ENCODE peak calls at places on chromosomes 2 and 18, in ten cellular contexts. J is Right ventricle myocardium inferior; A is HFFc6; E is cardiac fibroblast; K is COR-L47; M is GM20000; P is B cell; W is kidney epithelial cell; O is Karpas-422; L is naive thymus-derived CD8-positive, alpha-beta T cell. H is an unnamed sample.

GRCh38 chr2:42522035-42522434 is 28.3 kb upstream of the KCNG3 start:
- DNase-seq in J (no peak), L (no peak), A (no peak), M (no peak), W (no peak), K (no peak), P (no peak), O (no peak), E (no peak), H (no peak)

GRCh38 chr2:187138240-187138639 is 289.3 kb upstream of the ZSWIM2 start:
- DNase-seq in L (no peak), P (peak; percentile 2), K (no peak), E (peak; percentile 72), J (peak; percentile 67), O (peak; percentile 49), M (peak; percentile 3), W (no peak), A (peak; percentile 26), H (no peak)

GRCh38 chr2:44706584-44707553 is 234.6 kb upstream of the SIX3 start:
- DNase-seq in J (no peak), P (no peak), E (no peak), O (no peak), W (no peak), L (no peak), K (no peak), A (no peak), M (no peak), H (no peak)

GRCh38 chr2:12502759-12503158 is 214.0 kb upstream of the TRIB2 start:
- DNase-seq in K (no peak), O (no peak), J (no peak), M (no peak), L (no peak), E (no peak), W (no peak), P (peak; percentile 30), A (peak; percentile 42), H (no peak)

GRCh38 chr18:4318311-4318710 is 136.8 kb downstream of the DLGAP1 start:
- DNase-seq in L (no peak), J (no peak), E (no peak), W (no peak), P (no peak), O (no peak), A (no peak), K (no peak), M (no peak), H (no peak)

GRCh38 chr18:67199993-67200617 is 316.4 kb downstream of the DSEL start:
- DNase-seq in P (peak; percentile 35), E (peak; percentile 78), A (peak; percentile 47), M (peak; percentile 26), L (no peak), O (peak; percentile 86), K (peak; percentile 84), W (peak; percentile 28), J (no peak), H (peak; percentile 43)

GRCh38 chr18:48052291-48052840 is 121.9 kb upstream of the SMAD2 start:
- DNase-seq in E (no peak), P (no peak), W (no peak), O (no peak), M (no peak), K (no peak), J (no peak), A (no peak), L (no peak), H (no peak)

GRCh38 chr18:55753643-55754255 is 165.8 kb upstream of the TCF4 start:
- DNase-seq in K (no peak), A (peak; percentile 13), L (no peak), O (no peak), J (no peak), W (no peak), M (no peak), E (no peak), P (no peak), H (no peak)

GRCh38 chr2:155372969-155373368 is 674.5 kb downstream of the KCNJ3 start:
- DNase-seq in E (peak; percentile 26), O (peak; percentile 73), K (peak; percentile 16), J (no peak), M (no peak), P (no peak), L (no peak), A (no peak), W (no peak), H (peak; percentile 8)

GRCh38 chr2:1459727-1460126 is 46.5 kb downstream of the TPO start:
- DNase-seq in K (no peak), W (no peak), O (no peak), P (no peak), L (no peak), A (no peak), J (no peak), E (no peak), M (no peak), H (no peak)

GRCh38 chr2:42125887-42126594 is 43.1 kb upstream of the EML4 start:
- DNase-seq in L (no peak), W (no peak), P (no peak), J (no peak), K (no peak), E (peak; percentile 63), O (no peak), A (no peak), M (no peak), H (peak; percentile 27)

GRCh38 chr18:23357992-23358594 is 95.0 kb upstream of the RIOK3 start:
- DNase-seq in L (no peak), P (no peak), J (peak; percentile 72), W (no peak), O (no peak), M (no peak), A (no peak), E (peak; percentile 76), K (no peak), H (no peak)

GRCh38 chr18:46705521-46705920 is 48.5 kb upstream of the LOXHD1 start:
- DNase-seq in K (no peak), L (no peak), W (no peak), A (no peak), J (no peak), P (no peak), M (no peak), E (no peak), O (no peak), H (no peak)

GRCh38 chr2:192202373-192202772 is 7.6 kb upstream of the TMEFF2 start:
- DNase-seq in O (no peak), L (no peak), A (no peak), J (no peak), W (no peak), P (no peak), E (no peak), K (no peak), M (no peak), H (no peak)

GRCh38 chr2:182733572-182733971 is 17.5 kb downstream of the DNAJC10 start:
- DNase-seq in L (no peak), K (no peak), P (no peak), A (no peak), J (no peak), O (no peak), W (no peak), M (no peak), E (no peak), H (no peak)